ENCODE peak calls at places on chromosomes 5 and 9, in four cellular contexts. K is GM03348; I is lower lobe of right lung; X is stimulated activated CD8-positive, alpha-beta memory T cell treated with anti-CD3 and anti-CD28 coated beads, Interleukin-15, amount 100 ng/mL, for 4 hours. L is an unnamed sample.

GRCh38 chr5:149301744-149302380 is 30.2 kb downstream of the AFAP1L1 start:
- DNase-seq in K (peak; percentile 62), I (no peak), X (no peak), L (no peak)

GRCh38 chr5:160456778-160457177 is 35.1 kb downstream of the PTTG1 start:
- DNase-seq in K (no peak), X (no peak), I (no peak), L (no peak)

GRCh38 chr9:84670106-84670800 is 724 bp downstream of the NTRK2 start:
- DNase-seq in X (no peak), K (no peak), I (no peak), L (peak; percentile 53)

GRCh38 chr5:167950126-167950721 is 341.2 kb upstream of the WWC1 start:
- DNase-seq in X (no peak), I (no peak), K (peak; percentile 84), L (no peak)

GRCh38 chr5:78801413-78801812 is 152.8 kb upstream of the LHFPL2 start:
- DNase-seq in X (no peak), I (no peak), K (no peak), L (no peak)

GRCh38 chr9:115765060-115765459 is 388.5 kb upstream of the PAPPA start:
- DNase-seq in K (no peak), X (no peak), I (no peak), L (no peak)

GRCh38 chr5:80837679-80838078 is 122.5 kb upstream of the RASGRF2 start:
- DNase-seq in I (no peak), K (no peak), X (no peak), L (no peak)

GRCh38 chr9:117189121-117189520 is 225.7 kb downstream of the ASTN2 start:
- DNase-seq in X (no peak), I (no peak), K (no peak), L (no peak)

GRCh38 chr5:6410421-6410820 is 32.1 kb upstream of the MED10 start:
- DNase-seq in K (no peak), I (no peak), X (no peak), L (peak; percentile 66)

GRCh38 chr5:96595300-96596090 is 66.7 kb upstream of the CAST start:
- DNase-seq in X (no peak), K (no peak), I (no peak), L (no peak)

GRCh38 chr5:17132444-17133083 is 84.9 kb upstream of the BASP1 start:
- DNase-seq in I (no peak), K (peak; percentile 62), X (no peak), L (no peak)

L was measured in dorsolateral prefrontal cortex.